ENCODE peak calls at places on chromosomes 4 and X, in seven cellular contexts. L is progenitor cell of endocrine pancreas, J is HFFc6, M is sigmoid colon, D is neural crest cell, H is mammary epithelial cell, F is kidney. P is an unnamed sample.

GRCh38 chr4:7295917-7296660 is 103.8 kb downstream of the SORCS2 start:
- DNase-seq in L (no peak), M (no peak), D (no peak), H (peak), J (peak), F (peak), P (peak)

GRCh38 chr4:11130195-11130975 is 298.3 kb downstream of the HS3ST1 start:
- DNase-seq in L (no peak), F (no peak), J (peak), H (peak), D (no peak), M (no peak), P (no peak)

GRCh38 chr4:82705169-82705568 is 93.4 kb downstream of the SCD5 start:
- DNase-seq in D (no peak), M (no peak), F (no peak), L (no peak), H (no peak), J (no peak), P (no peak)

GRCh38 chrX:53294024-53294648 is 12.8 kb upstream of the IQSEC2 start:
- DNase-seq in F (peak), D (no peak), H (no peak), J (no peak), L (no peak), M (no peak), P (no peak)

GRCh38 chr4:7960790-7961655 is 21.4 kb upstream of the AFAP1 start:
- DNase-seq in H (peak), L (no peak), D (no peak), F (no peak), M (peak), J (peak), P (no peak)

GRCh38 chr4:38466401-38466800 is 197.6 kb upstream of the KLF3 start:
- DNase-seq in M (no peak), L (no peak), F (no peak), J (no peak), D (no peak), H (no peak), P (no peak)

GRCh38 chr4:26863512-26863911 is 2.9 kb downstream of the STIM2 start:
- DNase-seq in J (no peak), D (no peak), M (no peak), H (peak), L (no peak), F (no peak), P (no peak)

GRCh38 chrX:53642326-53642725 is 44.2 kb downstream of the HUWE1 start:
- DNase-seq in M (no peak), J (no peak), H (no peak), L (no peak), D (no peak), F (no peak), P (no peak)

GRCh38 chr4:65170768-65171514 is 499.3 kb downstream of the EPHA5 start:
- DNase-seq in J (no peak), L (no peak), M (no peak), F (no peak), D (no peak), H (no peak), P (no peak)

GRCh38 chr4:152431287-152431686 is 104.6 kb downstream of the FBXW7 start:
- DNase-seq in H (no peak), M (no peak), F (no peak), D (no peak), L (no peak), J (no peak), P (no peak)

GRCh38 chr4:32073542-32073941 is 1353.4 kb downstream of the PCDH7 start:
- DNase-seq in F (no peak), H (peak), J (no peak), D (no peak), M (no peak), L (no peak), P (no peak)

GRCh38 chr4:2287594-2287915 is 25.6 kb upstream of the MXD4 start:
- DNase-seq in H (no peak), J (no peak), L (no peak), M (peak), D (no peak), F (peak), P (no peak)
- TF ChIP-seq CTCF in H (no peak), J (no peak), L (no peak), M (no peak), D (no peak), F (no peak), P (no peak)

DNA sequence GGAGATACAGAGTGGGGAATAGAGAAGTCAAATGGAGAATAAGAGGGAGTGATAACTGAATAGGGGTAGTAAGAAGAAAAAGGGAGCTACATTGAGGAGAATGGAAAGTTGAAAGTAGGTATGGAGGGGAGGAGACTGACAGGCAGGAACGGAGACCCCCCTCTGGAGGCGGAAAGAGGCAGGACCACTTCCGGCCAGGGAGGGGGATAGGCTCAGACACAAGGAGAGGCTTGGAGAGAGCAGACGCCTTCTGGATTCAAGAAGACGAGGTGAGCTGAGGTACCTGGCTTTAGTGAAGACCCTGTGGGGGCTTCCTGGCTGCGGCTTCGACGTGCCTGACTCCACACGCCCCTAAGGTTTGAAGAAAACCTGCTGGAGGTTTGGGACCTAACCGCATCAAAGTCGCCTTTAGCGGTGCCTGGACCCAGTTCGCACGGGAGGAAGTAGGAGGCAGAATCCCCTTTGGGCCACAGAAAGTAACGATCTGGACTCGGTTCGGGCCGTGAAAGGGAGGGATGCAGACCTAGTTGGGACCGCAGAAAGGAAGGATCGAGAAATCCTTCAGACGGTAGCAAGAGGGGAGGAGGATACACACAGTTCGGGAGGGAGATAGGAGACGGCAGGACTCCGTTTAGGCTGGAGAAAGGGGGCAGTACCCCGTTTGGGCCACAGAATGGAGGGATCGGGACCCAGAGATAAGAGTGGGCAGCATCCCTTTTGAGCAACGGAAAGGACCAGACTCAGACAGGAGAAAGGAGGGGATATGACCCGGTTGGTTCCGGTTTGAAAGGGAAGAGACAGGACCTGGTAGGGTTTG is at the start of gene TRO:
- DNase-seq in D (peak), J (no peak), H (no peak), L (no peak), M (no peak), F (no peak), P (no peak)
- TF ChIP-seq CTCF in D (peak), J (peak), H (no peak), L (peak), M (no peak), F (no peak), P (peak)

DNA sequence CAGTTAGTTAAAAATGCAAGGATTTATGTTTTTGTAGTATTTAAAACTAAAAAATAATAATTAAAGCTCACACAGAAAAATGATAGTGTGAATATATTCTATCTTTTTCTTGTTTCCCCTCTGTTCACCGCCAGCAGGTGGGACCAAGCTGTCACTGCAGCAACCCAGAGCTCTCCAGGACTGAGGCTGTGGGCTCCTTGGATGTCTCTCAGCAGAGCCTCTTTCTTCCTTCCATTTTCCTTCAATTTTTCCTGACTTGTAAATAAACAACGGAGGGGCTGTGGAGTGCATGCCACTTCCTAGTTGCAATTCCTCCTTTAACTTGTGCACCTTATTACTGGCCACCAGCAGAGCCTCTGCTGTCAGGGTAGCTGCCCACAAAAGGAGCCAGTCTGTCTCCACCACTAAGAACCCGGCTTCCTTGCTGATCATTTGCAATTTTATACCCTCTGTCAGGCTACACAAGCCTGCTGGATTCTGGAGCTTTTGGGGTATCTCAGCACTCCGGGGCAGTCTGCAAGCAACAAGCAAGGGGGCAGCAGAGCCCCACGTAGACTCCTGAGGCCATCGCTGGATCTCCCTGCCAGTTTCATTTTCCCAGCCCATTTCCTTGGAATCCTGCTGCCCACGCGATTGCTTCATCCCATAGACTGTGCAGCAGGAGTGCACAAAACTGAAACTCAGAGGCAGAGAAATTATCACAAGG is 1467.4 kb downstream of the C4orf33 start:
- DNase-seq in D (peak), L (peak), M (peak), J (peak), F (no peak), H (peak), P (no peak)
- TF ChIP-seq CTCF in D (peak), L (peak), M (no peak), J (peak), F (peak), H (peak), P (peak)

DNA sequence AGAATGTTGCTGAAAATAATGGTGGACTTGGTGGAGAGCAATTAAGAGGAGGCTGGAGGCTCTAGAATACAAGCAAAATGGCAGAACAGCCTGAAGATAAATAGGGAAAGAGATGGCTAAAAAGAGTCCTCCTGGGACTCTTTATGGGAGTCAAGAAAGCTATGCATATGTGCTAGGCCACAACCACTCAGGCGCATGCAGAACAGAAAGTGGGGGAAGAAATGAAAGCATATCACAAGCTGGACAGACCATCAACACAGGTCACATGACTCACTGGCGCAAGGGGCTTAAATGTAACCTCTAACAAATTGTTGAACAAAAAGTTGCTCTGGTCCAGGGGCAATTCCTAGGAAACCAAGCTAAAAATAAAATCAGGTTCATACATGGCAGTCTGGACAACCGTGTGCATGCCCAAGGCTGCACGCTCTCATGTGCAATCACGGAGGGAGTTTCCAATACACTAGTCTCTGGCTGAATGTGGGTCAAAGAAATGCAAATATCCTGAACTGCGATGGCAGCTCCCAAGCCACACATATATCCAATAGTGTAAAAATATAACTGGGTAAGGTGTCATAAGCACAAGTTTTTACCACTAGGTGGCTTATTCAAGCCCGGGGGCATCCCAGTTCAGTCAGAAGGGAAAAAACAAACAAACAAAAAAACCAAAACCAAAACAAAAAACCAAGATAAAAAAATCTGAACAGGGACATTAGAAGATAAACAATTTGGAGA is 45.4 kb downstream of the ZNF711 start:
- DNase-seq in H (no peak), L (no peak), F (no peak), J (no peak), M (no peak), D (no peak), P (no peak)
- TF ChIP-seq CTCF in H (peak), L (no peak), F (no peak), J (peak), M (no peak), D (no peak), P (no peak)

GRCh38 chr4:145895056-145895455 is 43.6 kb downstream of the ZNF827 start:
- DNase-seq in L (no peak), H (no peak), F (no peak), D (no peak), M (no peak), J (no peak), P (no peak)

GRCh38 chr4:145888393-145888792 is 50.2 kb downstream of the ZNF827 start:
- DNase-seq in H (no peak), L (no peak), M (no peak), D (no peak), J (no peak), F (no peak), P (no peak)

GRCh38 chr4:145887241-145887964 is 51.2 kb downstream of the ZNF827 start:
- DNase-seq in J (peak), M (peak), F (no peak), H (no peak), D (no peak), L (no peak), P (no peak)

GRCh38 chr4:145890689-145891088 is 47.9 kb downstream of the ZNF827 start:
- DNase-seq in L (no peak), D (no peak), H (no peak), M (no peak), J (no peak), F (no peak), P (no peak)

DNA sequence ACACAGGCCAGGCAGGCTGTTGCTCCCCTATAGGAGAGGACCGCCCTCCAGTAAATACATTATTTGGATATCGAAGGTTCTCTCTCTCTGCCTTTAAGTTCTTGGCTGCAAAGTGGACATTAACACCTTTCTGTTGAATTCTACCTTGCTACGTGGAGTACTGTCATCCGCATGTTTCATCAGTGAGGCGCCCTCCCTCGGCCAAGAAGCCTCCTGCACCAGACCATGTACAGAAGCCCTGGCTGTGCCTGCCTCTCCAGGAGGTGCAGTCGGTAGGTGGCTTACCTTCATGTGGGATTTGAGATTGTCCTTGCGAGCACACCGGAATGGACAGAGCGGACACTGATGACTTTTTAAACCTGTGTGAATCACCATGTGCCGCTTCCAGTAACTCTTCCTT is 46.7 kb downstream of the ZNF827 start:
- DNase-seq in J (no peak), H (no peak), M (no peak), L (no peak), F (no peak), D (no peak), P (no peak)
- TF ChIP-seq CTCF in J (no peak), H (peak), M (no peak), L (peak), F (no peak), D (peak), P (no peak)

DNA sequence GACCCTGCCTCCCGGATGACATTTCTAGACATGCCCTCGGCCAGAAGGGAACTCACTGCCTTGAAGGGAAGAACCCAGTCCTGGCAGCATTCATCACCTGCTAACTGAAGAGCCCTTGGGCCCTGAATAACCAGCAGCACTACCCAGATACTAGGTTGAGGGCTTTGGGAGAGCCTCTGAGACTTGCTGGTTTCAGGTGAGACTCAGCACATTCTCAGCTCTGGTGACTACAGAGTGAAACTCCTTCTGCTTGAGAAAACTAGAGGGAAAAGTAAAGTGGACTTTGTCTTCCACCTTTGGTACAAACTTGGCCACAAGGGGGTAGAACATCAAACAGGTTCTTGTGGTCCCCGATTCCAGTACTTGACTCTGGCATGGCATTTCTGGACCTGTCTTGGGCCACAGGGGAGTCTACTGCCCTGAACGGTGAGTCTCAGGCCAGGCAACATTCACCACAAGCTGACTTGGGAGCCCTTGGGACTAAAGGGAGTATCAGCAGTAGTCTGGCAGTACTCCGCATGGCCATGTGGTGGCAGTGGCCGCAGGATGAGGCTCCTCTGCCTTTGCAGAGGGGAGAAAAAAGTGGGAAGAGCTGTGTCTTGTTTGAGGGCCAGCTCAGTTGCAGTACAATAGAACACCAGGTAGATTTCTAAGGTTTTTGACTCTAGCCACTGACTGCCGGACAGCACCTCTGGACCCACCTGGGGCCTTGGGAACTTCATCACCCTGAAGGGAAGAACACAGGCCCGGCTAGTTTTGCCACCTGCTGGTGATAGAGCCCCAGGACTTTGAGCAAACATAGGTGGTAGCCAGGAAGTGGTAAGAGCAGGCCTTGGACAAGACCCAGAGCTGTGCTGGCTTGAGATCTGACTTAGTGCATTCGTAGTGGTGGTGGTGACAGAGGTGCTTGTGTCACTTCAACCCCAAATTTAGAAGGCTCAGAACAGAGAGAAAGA is 414.8 kb downstream of the OPHN1 start:
- DNase-seq in H (peak), D (peak), L (no peak), J (peak), M (no peak), F (peak), P (no peak)
- TF ChIP-seq CTCF in H (peak), D (peak), L (peak), J (peak), M (no peak), F (peak), P (peak)